ENCODE peak calls at places on chromosomes 4 and X, in four cellular contexts. One of them, this sample, is unnamed. For H3K4me1, the result is how much of the 10 kb centered on the place peaks cover.

GRCh38 chr4:122481766-122482405 is 25.4 kb upstream of the IL2 start:
- DNase-seq in K562: no peak
- DNase-seq in lung: no peak
- DNase-seq in ovary: no peak
- DNase-seq in this sample: no peak

GRCh38 chrX:3651272-3651671 is 62.2 kb downstream of the PRKX start:
- DNase-seq in ovary: no peak
- DNase-seq in lung: no peak
- DNase-seq in K562: peak
- DNase-seq in this sample: no peak

GRCh38 chr4:128570380-128570779 is 239.1 kb upstream of the JADE1 start:
- DNase-seq in ovary: peak
- DNase-seq in K562: peak
- DNase-seq in lung: peak
- DNase-seq in this sample: no peak

GRCh38 chr4:165461176-165461835 is 82.5 kb downstream of the CPE start:
- DNase-seq in K562: no peak
- DNase-seq in lung: no peak
- DNase-seq in ovary: peak
- DNase-seq in this sample: no peak

GRCh38 chr4:159248383-159249178 is 145.7 kb downstream of the RAPGEF2 start:
- DNase-seq in ovary: no peak
- DNase-seq in lung: no peak
- DNase-seq in K562: no peak
- DNase-seq in this sample: no peak

GRCh38 chrX:46179748-46180147 is 365.5 kb downstream of the ZNF674 start:
- DNase-seq in K562: no peak
- DNase-seq in ovary: no peak
- DNase-seq in lung: no peak
- DNase-seq in this sample: no peak

GRCh38 chr4:169033660-169034059 is 23.6 kb upstream of the CBR4 start:
- DNase-seq in lung: no peak
- DNase-seq in K562: peak
- DNase-seq in ovary: no peak
- DNase-seq in this sample: no peak

GRCh38 chrX:55619547-55619946 is 3.7 kb upstream of the FOXR2 start:
- DNase-seq in K562: no peak
- DNase-seq in lung: no peak
- DNase-seq in ovary: no peak
- DNase-seq in this sample: no peak

GRCh38 chr4:64539234-64539849 is 130.1 kb upstream of the TECRL start:
- DNase-seq in lung: peak
- DNase-seq in K562: peak
- DNase-seq in ovary: peak
- DNase-seq in this sample: peak

GRCh38 chr4:140049024-140049923 is 104.7 kb downstream of the MAML3 start:
- DNase-seq in lung: no peak
- DNase-seq in ovary: peak
- DNase-seq in K562: no peak
- DNase-seq in this sample: no peak

GRCh38 chr4:8583655-8584025 is 3.4 kb downstream of the GPR78 start:
- DNase-seq in K562: no peak
- DNase-seq in lung: no peak
- DNase-seq in ovary: peak
- DNase-seq in this sample: no peak

GRCh38 chr4:38072578-38072977 is 112.4 kb downstream of the PTTG2 start:
- DNase-seq in K562: no peak
- DNase-seq in lung: no peak
- DNase-seq in ovary: peak
- DNase-seq in this sample: no peak

GRCh38 chr4:38076153-38076669 is 116.0 kb downstream of the PTTG2 start:
- DNase-seq in ovary: no peak
- DNase-seq in K562: no peak
- DNase-seq in lung: no peak
- DNase-seq in this sample: no peak

GRCh38 chr4:38075370-38076152 is 115.4 kb downstream of the PTTG2 start:
- DNase-seq in lung: no peak
- DNase-seq in ovary: peak
- DNase-seq in K562: no peak
- DNase-seq in this sample: no peak

GRCh38 chr4:38071801-38072567 is 111.8 kb downstream of the PTTG2 start:
- DNase-seq in K562: no peak
- DNase-seq in lung: no peak
- DNase-seq in ovary: peak
- DNase-seq in this sample: no peak

DNA sequence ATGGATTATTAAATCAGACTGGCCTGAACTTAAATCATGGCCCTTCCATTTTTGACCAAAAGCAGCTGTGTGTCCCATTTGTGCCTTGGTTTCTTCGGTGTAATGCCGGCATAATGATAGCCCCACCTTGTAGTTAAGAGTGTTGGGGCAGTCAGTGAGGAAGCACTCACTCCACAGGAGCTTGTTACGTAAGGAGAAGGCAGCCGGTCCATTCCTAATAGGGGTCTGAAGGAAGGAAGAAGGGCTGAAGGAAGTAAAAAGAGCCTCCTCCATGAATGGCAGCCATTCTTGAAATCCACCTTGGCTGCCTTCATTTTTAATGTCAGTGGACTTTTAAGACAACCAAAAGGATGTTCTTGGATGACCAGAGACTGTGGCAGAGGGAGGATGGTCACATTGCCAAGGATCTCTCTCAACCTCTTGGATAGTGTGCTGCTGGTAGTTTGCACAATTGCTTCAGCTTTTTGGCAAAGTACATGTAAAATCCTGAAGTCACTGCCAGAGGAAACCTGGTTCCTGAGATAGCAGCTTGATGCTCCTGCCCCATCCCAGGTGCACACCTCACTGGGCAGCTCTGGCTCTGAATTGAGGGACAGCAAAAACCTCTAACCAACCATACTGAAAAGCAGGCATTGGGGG is 113.5 kb downstream of the PTTG2 start:
- DNase-seq in K562: no peak
- DNase-seq in lung: no peak
- DNase-seq in ovary: peak
- DNase-seq in this sample: no peak
- H3K4me1 ChIP-seq in K562: under half
- H3K4me1 ChIP-seq in lung: under half
- H3K4me1 ChIP-seq in ovary: under half
- H3K4me1 ChIP-seq in this sample: under half

DNA sequence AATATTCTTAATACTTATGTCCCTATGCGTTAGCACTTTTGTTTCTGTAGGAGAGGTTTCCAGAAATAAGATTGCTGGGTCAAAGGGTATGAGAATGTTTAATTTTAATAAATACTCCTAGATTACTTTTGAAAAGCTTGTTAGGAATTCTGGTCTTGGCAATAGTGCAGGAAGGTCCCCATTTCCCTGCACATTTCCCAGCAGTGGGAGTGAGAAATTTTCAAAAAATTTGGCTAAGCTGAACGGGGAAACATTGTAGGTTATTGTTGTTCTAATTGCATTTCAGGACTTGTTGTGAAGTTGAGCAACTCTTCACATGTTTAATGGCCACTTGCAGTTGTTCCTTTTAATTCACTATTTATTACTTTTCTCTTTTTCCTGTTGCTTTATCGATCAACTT is 27.1 kb downstream of the IGFBP7 start:
- DNase-seq in K562: no peak
- DNase-seq in lung: no peak
- DNase-seq in ovary: no peak
- DNase-seq in this sample: no peak
- H3K4me1 ChIP-seq in K562: under half
- H3K4me1 ChIP-seq in lung: under half
- H3K4me1 ChIP-seq in ovary: under half
- H3K4me1 ChIP-seq in this sample: under half

DNA sequence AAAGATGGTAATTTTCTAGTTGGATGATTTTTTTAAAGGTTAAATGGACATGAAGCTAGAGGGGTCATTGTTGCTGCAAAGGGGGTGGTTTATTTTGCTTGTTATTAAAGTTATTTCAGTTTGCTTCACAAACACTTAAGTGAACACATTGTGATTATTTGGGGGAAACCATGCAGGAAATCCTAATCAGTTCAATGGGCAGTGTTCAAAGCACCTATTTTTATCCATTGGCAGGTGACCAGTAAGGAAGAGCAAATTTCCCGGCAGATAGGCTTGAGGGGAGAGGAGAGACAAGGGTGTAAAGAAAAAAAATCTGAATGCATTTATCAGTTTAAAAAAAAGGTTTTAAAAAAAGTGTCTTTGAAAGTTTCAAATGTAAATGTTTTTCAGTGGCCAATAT is 17.6 kb downstream of the GPR174 start:
- DNase-seq in lung: no peak
- DNase-seq in K562: no peak
- DNase-seq in ovary: no peak
- DNase-seq in this sample: no peak
- H3K4me1 ChIP-seq in lung: under half
- H3K4me1 ChIP-seq in K562: under half
- H3K4me1 ChIP-seq in ovary: under half
- H3K4me1 ChIP-seq in this sample: under half

GRCh38 chrX:7316887-7317286 is 168.9 kb upstream of the PUDP start:
- DNase-seq in lung: no peak
- DNase-seq in K562: no peak
- DNase-seq in ovary: no peak
- DNase-seq in this sample: no peak
- H3K4me1 ChIP-seq in lung: under half
- H3K4me1 ChIP-seq in K562: under half
- H3K4me1 ChIP-seq in ovary: under half
- H3K4me1 ChIP-seq in this sample: under half

DNA sequence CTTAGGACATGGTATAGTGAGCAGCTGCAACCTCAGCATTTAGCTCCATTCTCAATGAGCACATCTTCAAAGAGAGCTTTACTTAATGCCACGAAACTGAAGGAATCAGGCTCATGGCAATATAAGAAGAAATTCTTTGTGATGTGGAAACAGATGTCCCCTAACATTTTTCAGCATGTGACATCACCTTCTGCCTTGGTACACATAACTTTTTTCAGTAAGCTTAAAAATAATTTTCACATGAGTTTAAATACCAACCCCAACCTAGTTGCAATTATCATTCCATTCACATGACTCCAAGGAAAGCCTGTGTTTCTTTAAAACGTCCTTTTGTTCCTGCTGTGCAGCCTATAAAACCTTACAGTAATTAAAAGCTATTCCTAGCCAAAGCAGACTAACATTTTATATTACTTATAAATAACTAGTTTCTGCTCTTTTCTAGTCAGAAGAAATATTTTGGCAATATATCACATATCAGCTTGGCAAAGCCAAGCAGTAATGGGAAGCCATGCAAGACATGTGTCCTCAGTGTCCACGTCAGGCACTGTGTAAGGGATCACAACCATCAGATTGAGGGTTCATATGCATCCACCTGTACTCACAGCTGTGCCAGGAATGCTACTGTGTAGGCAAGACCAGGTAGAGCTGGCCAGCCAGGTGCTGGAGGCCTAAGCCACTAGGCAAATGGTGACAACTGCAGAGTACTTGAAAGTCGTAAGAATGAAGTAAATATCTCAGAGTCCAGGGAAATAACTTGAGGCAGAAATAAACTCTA is 466.6 kb downstream of the INPP4B start:
- DNase-seq in K562: no peak
- DNase-seq in lung: no peak
- DNase-seq in ovary: no peak
- DNase-seq in this sample: no peak
- H3K4me1 ChIP-seq in K562: under half
- H3K4me1 ChIP-seq in lung: under half
- H3K4me1 ChIP-seq in ovary: under half
- H3K4me1 ChIP-seq in this sample: under half

GRCh38 chrX:50067435-50068292 is 133.1 kb downstream of the AKAP4 start:
- DNase-seq in ovary: peak
- DNase-seq in K562: no peak
- DNase-seq in lung: peak
- DNase-seq in this sample: peak
- H3K4me1 ChIP-seq in ovary: under half
- H3K4me1 ChIP-seq in K562: under half
- H3K4me1 ChIP-seq in lung: under half
- H3K4me1 ChIP-seq in this sample: under half

This sample was measured in NT2/D1.